ENCODE peak calls at places on chromosome 2, in four cellular contexts. One of them, this sample, is unnamed.

GRCh38 chr2:121450301-121450700 is 80.4 kb upstream of the RNU4ATAC start:
- DNase-seq in naive B cell: no peak
- DNase-seq in NCI-H1092: no peak
- DNase-seq in stimulated activated CD4-positive, alpha-beta T cell treated with anti-CD3 and anti-CD28 coated beads, TNF-alpha, amount 100 ng/mL, for 4 hours: no peak
- DNase-seq in this sample: no peak

GRCh38 chr2:145919507-145919906 is 1399.6 kb upstream of the ZEB2 start:
- DNase-seq in stimulated activated CD4-positive, alpha-beta T cell treated with anti-CD3 and anti-CD28 coated beads, TNF-alpha, amount 100 ng/mL, for 4 hours: no peak
- DNase-seq in NCI-H1092: no peak
- DNase-seq in naive B cell: no peak
- DNase-seq in this sample: no peak

GRCh38 chr2:10700078-10700803 is 10.5 kb upstream of the NOL10 start:
- DNase-seq in naive B cell: no peak
- DNase-seq in stimulated activated CD4-positive, alpha-beta T cell treated with anti-CD3 and anti-CD28 coated beads, TNF-alpha, amount 100 ng/mL, for 4 hours: no peak
- DNase-seq in NCI-H1092: no peak
- DNase-seq in this sample: no peak

GRCh38 chr2:47257837-47258436 is 102.8 kb upstream of the STPG4 start:
- DNase-seq in naive B cell: no peak
- DNase-seq in stimulated activated CD4-positive, alpha-beta T cell treated with anti-CD3 and anti-CD28 coated beads, TNF-alpha, amount 100 ng/mL, for 4 hours: no peak
- DNase-seq in NCI-H1092: no peak
- DNase-seq in this sample: no peak

GRCh38 chr2:202185816-202186221 is 52.6 kb downstream of the SUMO1 start:
- DNase-seq in NCI-H1092: no peak
- DNase-seq in stimulated activated CD4-positive, alpha-beta T cell treated with anti-CD3 and anti-CD28 coated beads, TNF-alpha, amount 100 ng/mL, for 4 hours: no peak
- DNase-seq in naive B cell: no peak
- DNase-seq in this sample: no peak

GRCh38 chr2:213868526-213868925 is 542.3 kb upstream of the VWC2L start:
- DNase-seq in stimulated activated CD4-positive, alpha-beta T cell treated with anti-CD3 and anti-CD28 coated beads, TNF-alpha, amount 100 ng/mL, for 4 hours: no peak
- DNase-seq in NCI-H1092: no peak
- DNase-seq in naive B cell: no peak
- DNase-seq in this sample: no peak

GRCh38 chr2:67451086-67451832 is 54.1 kb downstream of the ETAA1 start:
- DNase-seq in naive B cell: no peak
- DNase-seq in NCI-H1092: no peak
- DNase-seq in stimulated activated CD4-positive, alpha-beta T cell treated with anti-CD3 and anti-CD28 coated beads, TNF-alpha, amount 100 ng/mL, for 4 hours: no peak
- DNase-seq in this sample: peak

GRCh38 chr2:180324191-180324590 is 317.1 kb upstream of the CWC22 start:
- DNase-seq in stimulated activated CD4-positive, alpha-beta T cell treated with anti-CD3 and anti-CD28 coated beads, TNF-alpha, amount 100 ng/mL, for 4 hours: no peak
- DNase-seq in naive B cell: no peak
- DNase-seq in NCI-H1092: no peak
- DNase-seq in this sample: no peak

GRCh38 chr2:130874512-130874911 is 37.8 kb downstream of the ARHGEF4 start:
- DNase-seq in stimulated activated CD4-positive, alpha-beta T cell treated with anti-CD3 and anti-CD28 coated beads, TNF-alpha, amount 100 ng/mL, for 4 hours: no peak
- DNase-seq in naive B cell: no peak
- DNase-seq in NCI-H1092: no peak
- DNase-seq in this sample: no peak

GRCh38 chr2:126664639-126665038 is 8.7 kb downstream of the GYPC start:
- DNase-seq in naive B cell: no peak
- DNase-seq in stimulated activated CD4-positive, alpha-beta T cell treated with anti-CD3 and anti-CD28 coated beads, TNF-alpha, amount 100 ng/mL, for 4 hours: no peak
- DNase-seq in NCI-H1092: no peak
- DNase-seq in this sample: no peak

GRCh38 chr2:201118121-201118956 is 2.4 kb downstream of the CFLAR start:
- DNase-seq in stimulated activated CD4-positive, alpha-beta T cell treated with anti-CD3 and anti-CD28 coated beads, TNF-alpha, amount 100 ng/mL, for 4 hours: peak
- DNase-seq in NCI-H1092: peak
- DNase-seq in naive B cell: peak
- DNase-seq in this sample: peak

GRCh38 chr2:201984800-201985525 is 48.7 kb upstream of the FZD7 start:
- DNase-seq in stimulated activated CD4-positive, alpha-beta T cell treated with anti-CD3 and anti-CD28 coated beads, TNF-alpha, amount 100 ng/mL, for 4 hours: no peak
- DNase-seq in NCI-H1092: peak
- DNase-seq in naive B cell: no peak
- DNase-seq in this sample: peak

GRCh38 chr2:157840568-157841156 is 35.5 kb downstream of the ACVR1 start:
- DNase-seq in naive B cell: no peak
- DNase-seq in NCI-H1092: peak
- DNase-seq in stimulated activated CD4-positive, alpha-beta T cell treated with anti-CD3 and anti-CD28 coated beads, TNF-alpha, amount 100 ng/mL, for 4 hours: no peak
- DNase-seq in this sample: peak

GRCh38 chr2:106039634-106040033 is 154.5 kb downstream of the UXS1 start:
- DNase-seq in NCI-H1092: no peak
- DNase-seq in stimulated activated CD4-positive, alpha-beta T cell treated with anti-CD3 and anti-CD28 coated beads, TNF-alpha, amount 100 ng/mL, for 4 hours: no peak
- DNase-seq in naive B cell: no peak
- DNase-seq in this sample: peak

GRCh38 chr2:12303181-12304030 is 413.3 kb upstream of the TRIB2 start:
- DNase-seq in stimulated activated CD4-positive, alpha-beta T cell treated with anti-CD3 and anti-CD28 coated beads, TNF-alpha, amount 100 ng/mL, for 4 hours: no peak
- DNase-seq in NCI-H1092: no peak
- DNase-seq in naive B cell: no peak
- DNase-seq in this sample: no peak

GRCh38 chr2:7417845-7418244 is 500.6 kb downstream of the RNF144A start:
- DNase-seq in naive B cell: no peak
- DNase-seq in NCI-H1092: no peak
- DNase-seq in stimulated activated CD4-positive, alpha-beta T cell treated with anti-CD3 and anti-CD28 coated beads, TNF-alpha, amount 100 ng/mL, for 4 hours: no peak
- DNase-seq in this sample: no peak

This sample was measured in mucosa of gallbladder.